ENCODE peak calls at places on chromosomes 6 and 20, in four cellular contexts. V is heart right ventricle, Q is IMR-90, K is iPS DF 6.9. G is an unnamed sample.

GRCh38 chr6:108690326-108691000 is 129.7 kb downstream of the FOXO3 start:
- DNase-seq in V (no peak), K (no peak), Q (peak; percentile 65), G (no peak)

GRCh38 chr6:45420909-45421699 is 43.4 kb upstream of the SUPT3H start:
- DNase-seq in K (no peak), Q (no peak), V (no peak), G (no peak)

GRCh38 chr20:8082025-8082424 is 50.0 kb upstream of the PLCB1 start:
- DNase-seq in K (no peak), V (no peak), Q (no peak), G (no peak)

GRCh38 chr20:4797275-4797674 is 75.6 kb downstream of the PRND start:
- DNase-seq in K (no peak), V (no peak), Q (peak; percentile 54), G (no peak)

GRCh38 chr6:25250878-25251277 is 28.3 kb upstream of the CARMIL1 start:
- DNase-seq in K (no peak), Q (peak; percentile 46), V (no peak), G (no peak)

GRCh38 chr20:61308171-61308795 is 56.2 kb downstream of the CDH4 start:
- DNase-seq in Q (no peak), V (no peak), K (no peak), G (no peak)

GRCh38 chr20:60030471-60030870 is 72.2 kb downstream of the CDH26 start:
- DNase-seq in K (no peak), Q (no peak), V (no peak), G (no peak)

GRCh38 chr20:16472045-16472872 is 101.0 kb downstream of the KIF16B start:
- DNase-seq in V (no peak), Q (peak; percentile 45), K (no peak), G (no peak)

DNA sequence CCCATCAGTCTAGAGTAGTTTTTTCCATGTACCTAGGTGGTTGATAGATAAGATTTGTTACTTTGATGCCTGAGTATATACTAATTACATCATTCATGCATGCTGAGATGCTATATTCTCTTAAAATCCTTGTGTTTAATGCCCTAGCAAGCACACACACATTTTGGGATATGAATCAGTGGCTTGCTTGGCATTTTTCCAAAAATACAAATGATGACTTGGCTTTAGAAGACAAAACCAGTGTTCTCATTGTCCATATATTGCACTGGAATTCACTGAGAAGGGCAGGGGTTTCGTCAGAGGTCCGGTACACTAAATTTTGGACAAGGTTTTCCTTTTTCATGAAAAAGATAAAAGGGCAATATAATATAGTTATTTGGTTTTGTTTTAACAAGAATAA is 24.9 kb downstream of the GTPBP2 start:
- DNase-seq in K (no peak), V (no peak), Q (peak; percentile 88), G (no peak)
- H3K36me3 ChIP-seq in K (no peaks in the 10 kb centered on the region), V (peaks cover 90% of the 10 kb centered on the region), Q (peaks cover 23% of the 10 kb centered on the region), G (peaks cover 58% of the 10 kb centered on the region)

GRCh38 chr20:58669287-58670006 is 18.4 kb downstream of the STX16 start:
- DNase-seq in Q (no peak), K (no peak), V (no peak), G (no peak)
- H3K36me3 ChIP-seq in Q (peaks cover 39% of the 10 kb centered on the region), K (no peaks in the 10 kb centered on the region), V (peaks cover 91% of the 10 kb centered on the region), G (no peaks in the 10 kb centered on the region)

GRCh38 chr20:41499961-41500725 is 118.0 kb downstream of the CHD6 start:
- DNase-seq in Q (no peak), V (no peak), K (no peak), G (no peak)

GRCh38 chr20:41497186-41497895 is 120.8 kb downstream of the CHD6 start:
- DNase-seq in V (no peak), Q (peak; percentile 62), K (no peak), G (no peak)

GRCh38 chr20:41499064-41499463 is 119.1 kb downstream of the CHD6 start:
- DNase-seq in V (no peak), Q (no peak), K (no peak), G (no peak)

GRCh38 chr20:41494451-41494850 is 123.7 kb downstream of the CHD6 start:
- DNase-seq in Q (no peak), K (no peak), V (no peak), G (no peak)
- H3K36me3 ChIP-seq in Q (peaks cover 32% of the 10 kb centered on the region), K (peaks cover 16% of the 10 kb centered on the region), V (peaks cover 95% of the 10 kb centered on the region), G (peaks cover 42% of the 10 kb centered on the region)

GRCh38 chr6:161268526-161269210 is 5.2 kb downstream of the AGPAT4 start:
- DNase-seq in V (no peak), K (no peak), Q (no peak), G (no peak)

GRCh38 chr6:161264181-161264580 is 9.7 kb downstream of the AGPAT4 start:
- DNase-seq in K (no peak), Q (no peak), V (no peak), G (no peak)

GRCh38 chr6:161265975-161266374 is 7.9 kb downstream of the AGPAT4 start:
- DNase-seq in Q (no peak), K (no peak), V (no peak), G (no peak)

GRCh38 chr6:161266866-161267265 is 7.0 kb downstream of the AGPAT4 start:
- DNase-seq in V (no peak), K (no peak), Q (no peak), G (no peak)

GRCh38 chr6:161265554-161265953 is 8.3 kb downstream of the AGPAT4 start:
- DNase-seq in K (no peak), V (no peak), Q (no peak), G (no peak)
- H3K36me3 ChIP-seq in K (no peaks in the 10 kb centered on the region), V (no peaks in the 10 kb centered on the region), Q (peaks cover 4% of the 10 kb centered on the region), G (no peaks in the 10 kb centered on the region)

G was measured in gastrocnemius medialis.